ENCODE peak calls at places on chromosome 20, in four cellular contexts. I, G, M and A are unnamed samples.

GRCh38 chr20:20366896-20367680 is 816 bp upstream of the INSM1 start:
- DNase-seq in I (no peak), G (no peak), M (no peak), A (no peak)

GRCh38 chr20:38304845-38305447 is 990 bp downstream of the BPI start:
- DNase-seq in I (peak), G (no peak), M (no peak), A (no peak)

GRCh38 chr20:39853664-39854063 is 835.4 kb downstream of the MAFB start:
- DNase-seq in I (no peak), G (no peak), M (no peak), A (no peak)

GRCh38 chr20:58447733-58448391 is 58.8 kb downstream of the VAPB start:
- DNase-seq in I (peak), G (no peak), M (peak), A (no peak)

GRCh38 chr20:59829415-59830106 is 103.9 kb downstream of the SYCP2 start:
- DNase-seq in I (no peak), G (peak), M (no peak), A (peak)

GRCh38 chr20:25476106-25477105 is 68.9 kb downstream of the GINS1 start:
- DNase-seq in I (no peak), G (no peak), M (no peak), A (no peak)

GRCh38 chr20:38225900-38226263 is 34.7 kb downstream of the KIAA1755 start:
- DNase-seq in I (no peak), G (no peak), M (no peak), A (no peak)

GRCh38 chr20:49615401-49616153 is 47.6 kb upstream of the PTGIS start:
- DNase-seq in I (no peak), G (no peak), M (no peak), A (no peak)

GRCh38 chr20:32467506-32468312 is 109.6 kb downstream of the ASXL1 start:
- DNase-seq in I (no peak), G (no peak), M (no peak), A (no peak)

GRCh38 chr20:47041500-47041899 is 146.9 kb downstream of the EYA2 start:
- DNase-seq in I (no peak), G (no peak), M (no peak), A (no peak)

GRCh38 chr20:21396921-21397340 is 395 bp downstream of the NKX2-4 start:
- DNase-seq in I (peak), G (no peak), M (no peak), A (no peak)

GRCh38 chr20:16286601-16287000 is 286.6 kb downstream of the KIF16B start:
- DNase-seq in I (no peak), G (no peak), M (no peak), A (no peak)

GRCh38 chr20:46959081-46959692 is 64.5 kb downstream of the EYA2 start:
- DNase-seq in I (no peak), G (no peak), M (no peak), A (no peak)

GRCh38 chr20:54257090-54257816 is 49.4 kb downstream of the PFDN4 start:
- DNase-seq in I (no peak), G (no peak), M (no peak), A (no peak)

GRCh38 chr20:45067558-45067957 is 33.4 kb downstream of the KCNS1 start:
- DNase-seq in I (no peak), G (no peak), M (no peak), A (no peak)

GRCh38 chr20:58546756-58547526 is 31.7 kb upstream of the APCDD1L start:
- DNase-seq in I (no peak), G (peak), M (no peak), A (peak)

GRCh38 chr20:38805502-38805957 is at the start of gene PPP1R16B:
- DNase-seq in I (peak), G (no peak), M (peak), A (no peak)

GRCh38 chr20:17873410-17874270 is 95.0 kb downstream of the SNX5 start:
- DNase-seq in I (no peak), G (peak), M (no peak), A (peak)

GRCh38 chr20:16785221-16785620 is 37.1 kb downstream of the OTOR start:
- DNase-seq in I (no peak), G (no peak), M (no peak), A (no peak)

GRCh38 chr20:49115565-49115964 is 69.5 kb downstream of the CSE1L start:
- DNase-seq in I (no peak), G (no peak), M (no peak), A (no peak)

GRCh38 chr20:36574278-36575065 is 1.1 kb downstream of the TGIF2 start:
- DNase-seq in I (peak), G (peak), M (peak), A (no peak)